ENCODE peak calls at places on chromosome 9, in five cellular contexts. N is Caco-2, Y is heart left ventricle, W is tibial nerve, I is astrocyte. F is an unnamed sample.
A peak's percentile ranks its signal among the peaks of the same experiment; 100 is the strongest.

GRCh38 chr9:86867658-86868313 is 79.5 kb downstream of the GAS1 start:
- DNase-seq in N (no peak), Y (no peak), W (no peak), I (no peak), F (no peak)

GRCh38 chr9:115640887-115641286 is 512.7 kb upstream of the PAPPA start:
- DNase-seq in N (no peak), Y (no peak), W (no peak), I (peak; percentile 93), F (no peak)

GRCh38 chr9:128494108-128494742 is 10.3 kb upstream of the GLE1 start:
- DNase-seq in N (no peak), Y (peak; percentile 64), W (peak; percentile 62), I (no peak), F (peak; percentile 40)

GRCh38 chr9:135664266-135664665 is 1.2 kb downstream of the LCN9 start:
- DNase-seq in N (no peak), Y (no peak), W (no peak), I (no peak), F (no peak)

GRCh38 chr9:81628897-81629296 is 60.5 kb downstream of the TLE1 start:
- DNase-seq in N (no peak), Y (no peak), W (no peak), I (peak; percentile 24), F (no peak)

GRCh38 chr9:23551171-23551795 is 274.8 kb downstream of the ELAVL2 start:
- DNase-seq in N (no peak), Y (no peak), W (no peak), I (no peak), F (no peak)

GRCh38 chr9:28539432-28539831 is 966.2 kb upstream of the C9orf72 start:
- DNase-seq in N (no peak), Y (no peak), W (no peak), I (no peak), F (no peak)

GRCh38 chr9:68949271-68950000 is 64.5 kb downstream of the PRKACG start:
- DNase-seq in N (no peak), Y (no peak), W (no peak), I (no peak), F (no peak)

GRCh38 chr9:95381243-95381642 is 63.7 kb upstream of the FANCC start:
- DNase-seq in N (no peak), Y (no peak), W (no peak), I (peak; percentile 81), F (no peak)

GRCh38 chr9:72534931-72535330 is 13.5 kb downstream of the TMC1 start:
- DNase-seq in N (no peak), Y (no peak), W (no peak), I (no peak), F (no peak)

GRCh38 chr9:114902773-114903589 is 27.4 kb downstream of the TNFSF8 start:
- DNase-seq in N (no peak), Y (no peak), W (no peak), I (no peak), F (no peak)

GRCh38 chr9:72217306-72217842 is 68.1 kb downstream of the GDA start:
- DNase-seq in N (no peak), Y (no peak), W (no peak), I (peak; percentile 5), F (no peak)

GRCh38 chr9:128899566-128900322 is 17.8 kb downstream of the LRRC8A start:
- DNase-seq in N (no peak), Y (no peak), W (no peak), I (no peak), F (no peak)

GRCh38 chr9:75855509-75855908 is 35.0 kb upstream of the PCSK5 start:
- DNase-seq in N (no peak), Y (peak; percentile 7), W (peak; percentile 63), I (no peak), F (no peak)

GRCh38 chr9:74497750-74498615 is 848 bp downstream of the RORB start:
- DNase-seq in N (no peak), Y (peak; percentile 18), W (no peak), I (peak; percentile 51), F (no peak)

GRCh38 chr9:120951960-120952630 is 25.5 kb upstream of the TRAF1 start:
- DNase-seq in N (no peak), Y (no peak), W (no peak), I (no peak), F (no peak)

GRCh38 chr9:130732131-130732530 is 38.6 kb downstream of the EXOSC2 start:
- DNase-seq in N (no peak), Y (no peak), W (no peak), I (peak; percentile 8), F (no peak)

GRCh38 chr9:2320632-2321031 is 301.0 kb upstream of the VLDLR start:
- DNase-seq in N (no peak), Y (no peak), W (no peak), I (no peak), F (no peak)

GRCh38 chr9:112502177-112502946 is 15.7 kb downstream of the KIAA1958 start:
- DNase-seq in N (no peak), Y (no peak), W (no peak), I (no peak), F (no peak)

GRCh38 chr9:129394011-129394919 is 216.2 kb upstream of the IER5L start:
- DNase-seq in N (no peak), Y (no peak), W (no peak), I (no peak), F (peak; percentile 59)

GRCh38 chr9:6968271-6968670 is 210.5 kb downstream of the KDM4C start:
- DNase-seq in N (no peak), Y (no peak), W (no peak), I (peak; percentile 66), F (no peak)

GRCh38 chr9:72140582-72140981 is 8.7 kb upstream of the GDA start:
- DNase-seq in N (no peak), Y (no peak), W (no peak), I (no peak), F (no peak)

GRCh38 chr9:20512106-20512505 is 110.2 kb downstream of the MLLT3 start:
- DNase-seq in N (no peak), Y (no peak), W (no peak), I (peak; percentile 84), F (no peak)

GRCh38 chr9:135791431-135792267 is 89.7 kb downstream of the KCNT1 start:
- DNase-seq in N (no peak), Y (no peak), W (no peak), I (no peak), F (no peak)

GRCh38 chr9:70352802-70353201 is 61.7 kb downstream of the KLF9 start:
- DNase-seq in N (no peak), Y (no peak), W (no peak), I (no peak), F (no peak)

GRCh38 chr9:109440797-109441287 is 57.3 kb downstream of the PTPN3 start:
- DNase-seq in N (peak; percentile 66), Y (peak; percentile 45), W (peak; percentile 59), I (peak; percentile 79), F (no peak)

GRCh38 chr9:115595951-115596742 is 478.2 kb upstream of the TNC start:
- DNase-seq in N (no peak), Y (no peak), W (peak; percentile 39), I (peak; percentile 95), F (no peak)

DNA sequence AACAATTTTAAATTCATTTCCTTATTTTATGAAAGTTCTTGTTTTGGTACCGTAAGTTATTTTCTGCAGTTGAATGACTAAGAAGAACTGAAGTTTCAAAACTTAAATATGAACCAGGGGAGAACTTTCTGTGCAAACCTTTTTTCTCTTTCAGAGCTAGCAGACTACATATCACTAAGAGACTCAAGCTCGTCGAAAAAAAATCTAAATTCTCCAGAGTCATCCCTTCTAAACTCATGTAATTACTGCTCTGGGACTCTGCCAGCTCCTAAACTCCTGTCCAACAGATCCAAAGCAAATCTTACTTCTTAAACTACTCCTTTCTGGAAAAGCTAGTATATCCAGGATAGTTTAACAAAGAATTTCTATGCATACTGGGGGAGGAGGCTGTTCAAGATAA is 87.0 kb upstream of the NR5A1 start:
- DNase-seq in N (no peak), Y (no peak), W (no peak), I (no peak), F (no peak)
- H3K4me1 ChIP-seq in N (peaks cover 42% of the 10 kb centered on the region), Y (peaks cover 17% of the 10 kb centered on the region), W (peaks cover 6% of the 10 kb centered on the region), I (no peaks in the 10 kb centered on the region), F (no peaks in the 10 kb centered on the region)

GRCh38 chr9:92740969-92741368 is 23.7 kb downstream of the BICD2 start:
- DNase-seq in N (no peak), Y (no peak), W (no peak), I (no peak), F (no peak)
- H3K4me1 ChIP-seq in N (no peaks in the 10 kb centered on the region), Y (peaks cover 94% of the 10 kb centered on the region), W (peaks cover 50% of the 10 kb centered on the region), I (peaks cover 16% of the 10 kb centered on the region), F (peaks cover 46% of the 10 kb centered on the region)

GRCh38 chr9:106868096-106868495 is 5.1 kb downstream of the ZNF462 start:
- DNase-seq in N (no peak), Y (no peak), W (no peak), I (no peak), F (no peak)

GRCh38 chr9:106866243-106866642 is 3.3 kb downstream of the ZNF462 start:
- DNase-seq in N (no peak), Y (no peak), W (no peak), I (no peak), F (no peak)

GRCh38 chr9:106869028-106869427 is 6.1 kb downstream of the ZNF462 start:
- DNase-seq in N (no peak), Y (no peak), W (no peak), I (no peak), F (no peak)

GRCh38 chr9:106869458-106869857 is 6.5 kb downstream of the ZNF462 start:
- DNase-seq in N (no peak), Y (no peak), W (no peak), I (peak; percentile 55), F (no peak)

GRCh38 chr9:106868565-106868964 is 5.6 kb downstream of the ZNF462 start:
- DNase-seq in N (no peak), Y (no peak), W (peak; percentile 17), I (no peak), F (no peak)
- H3K4me1 ChIP-seq in N (peaks cover 9% of the 10 kb centered on the region), Y (peaks cover 75% of the 10 kb centered on the region), W (peaks cover 30% of the 10 kb centered on the region), I (peaks cover 5% of the 10 kb centered on the region), F (peaks cover 16% of the 10 kb centered on the region)

GRCh38 chr9:89500008-89500407 is 2.1 kb upstream of the SEMA4D start:
- DNase-seq in N (no peak), Y (no peak), W (no peak), I (no peak), F (no peak)
- H3K4me1 ChIP-seq in N (no peaks in the 10 kb centered on the region), Y (peaks cover 11% of the 10 kb centered on the region), W (peaks cover 21% of the 10 kb centered on the region), I (no peaks in the 10 kb centered on the region), F (no peaks in the 10 kb centered on the region)

GRCh38 chr9:137665697-137666504 is 47.1 kb downstream of the EHMT1 start:
- DNase-seq in N (no peak), Y (no peak), W (no peak), I (no peak), F (no peak)

GRCh38 chr9:137666505-137666809 is 47.7 kb downstream of the EHMT1 start:
- DNase-seq in N (no peak), Y (no peak), W (no peak), I (no peak), F (no peak)

GRCh38 chr9:137664676-137665075 is 45.9 kb downstream of the EHMT1 start:
- DNase-seq in N (no peak), Y (no peak), W (no peak), I (no peak), F (no peak)

GRCh38 chr9:137665226-137665625 is 46.4 kb downstream of the EHMT1 start:
- DNase-seq in N (no peak), Y (no peak), W (no peak), I (no peak), F (no peak)

DNA sequence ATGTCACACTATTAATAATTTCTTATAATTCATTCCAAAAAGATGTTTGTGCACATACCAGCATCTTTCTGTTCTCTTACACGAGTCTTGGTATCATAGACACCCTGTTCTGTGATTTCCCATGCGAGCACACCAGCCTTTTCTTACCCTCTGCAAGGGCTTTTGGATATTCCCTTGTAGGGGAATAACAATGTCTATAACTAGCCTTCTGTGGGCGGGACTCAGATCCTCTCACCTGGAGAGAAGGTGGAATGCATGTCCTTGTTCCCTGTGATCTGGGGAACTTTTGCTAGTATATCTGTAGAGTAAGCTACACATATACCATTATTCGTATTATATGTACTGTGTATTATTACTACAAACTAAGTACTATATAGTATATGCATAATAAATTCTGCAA is 44.8 kb downstream of the EHMT1 start:
- DNase-seq in N (no peak), Y (no peak), W (no peak), I (no peak), F (no peak)
- H3K4me1 ChIP-seq in N (no peaks in the 10 kb centered on the region), Y (peaks cover 23% of the 10 kb centered on the region), W (peaks cover 28% of the 10 kb centered on the region), I (peaks cover 19% of the 10 kb centered on the region), F (peaks cover 17% of the 10 kb centered on the region)

F was measured in tibial artery.